ENCODE peak calls at places on chromosome 11, in five cellular contexts. J is AG09319; G is effector CD4-positive, alpha-beta T cell; W is kidney tubule cell; Z is pons. R is an unnamed sample.

GRCh38 chr11:62604460-62605130 is 2.9 kb upstream of the MTA2 start:
- DNase-seq in W (no peak), J (no peak), Z (no peak), G (no peak), R (no peak)

GRCh38 chr11:34302046-34302921 is 55.5 kb downstream of the ABTB2 start:
- DNase-seq in G (no peak), W (peak), Z (no peak), J (peak), R (no peak)

GRCh38 chr11:2813968-2814367 is 71.6 kb downstream of the CDKN1C start:
- DNase-seq in G (no peak), Z (no peak), J (no peak), W (no peak), R (no peak)

GRCh38 chr11:17978553-17979287 is 34.1 kb downstream of the SERGEF start:
- DNase-seq in G (no peak), W (peak), J (no peak), Z (peak), R (no peak)

GRCh38 chr11:117643606-117644300 is 153.3 kb downstream of the DSCAML1 start:
- DNase-seq in W (peak), G (no peak), J (no peak), Z (no peak), R (no peak)

GRCh38 chr11:121534131-121535093 is 81.6 kb upstream of the SORL1-AS1 start:
- DNase-seq in J (peak), G (no peak), W (peak), Z (peak), R (no peak)

GRCh38 chr11:76919887-76920746 is 59.4 kb downstream of the ACER3 start:
- DNase-seq in G (peak), Z (peak), W (peak), J (peak), R (peak)

GRCh38 chr11:37409124-37409523 is 811.1 kb upstream of the RAG2 start:
- DNase-seq in W (peak), G (no peak), J (no peak), Z (no peak), R (no peak)

GRCh38 chr11:32231909-32232493 is 141.1 kb downstream of the RCN1 start:
- DNase-seq in Z (no peak), W (peak), G (no peak), J (no peak), R (no peak)

GRCh38 chr11:69280994-69281393 is 13.0 kb upstream of the MYEOV start:
- DNase-seq in J (no peak), Z (no peak), G (no peak), W (peak), R (no peak)

GRCh38 chr11:21723681-21724080 is 469.2 kb upstream of the ANO5 start:
- DNase-seq in J (no peak), Z (no peak), W (no peak), G (no peak), R (no peak)

GRCh38 chr11:121237686-121238658 is 54.6 kb upstream of the SC5D start:
- DNase-seq in J (no peak), Z (no peak), W (peak), G (no peak), R (no peak)

GRCh38 chr11:112826788-112827187 is 134.4 kb upstream of the NCAM1 start:
- DNase-seq in W (no peak), Z (no peak), G (no peak), J (no peak), R (no peak)

GRCh38 chr11:126592496-126593410 is 237.3 kb downstream of the ST3GAL4 start:
- DNase-seq in G (no peak), J (no peak), Z (no peak), W (no peak), R (no peak)

GRCh38 chr11:46642627-46643335 is 25.4 kb downstream of the ATG13 start:
- DNase-seq in W (no peak), J (no peak), G (no peak), Z (no peak), R (no peak)